ENCODE peak calls at places on chromosome 11, in seven cellular contexts. H, V, M, K, Z, A and N are unnamed samples. For H3K4me1, the result is how much of the 10 kb centered on the place peaks cover.

GRCh38 chr11:64437426-64437825 is 78.5 kb downstream of the RPS6KA4 start:
- DNase-seq in H (no peak), V (no peak), M (no peak), K (no peak), Z (no peak), A (no peak), N (no peak)

GRCh38 chr11:27963370-27963769 is 144.6 kb downstream of the KIF18A start:
- DNase-seq in H (no peak), V (no peak), M (no peak), K (no peak), Z (no peak), A (no peak), N (no peak)

GRCh38 chr11:75576445-75577049 is 14.5 kb downstream of the SERPINH1 start:
- DNase-seq in H (no peak), V (peak), M (no peak), K (no peak), Z (no peak), A (no peak), N (peak)

GRCh38 chr11:69487391-69487790 is 5.9 kb downstream of the LINC01488 start:
- DNase-seq in H (no peak), V (no peak), M (peak), K (no peak), Z (no peak), A (no peak), N (no peak)

GRCh38 chr11:132402056-132402684 is 1031.8 kb downstream of the NTM start:
- DNase-seq in H (no peak), V (peak), M (no peak), K (no peak), Z (peak), A (peak), N (no peak)

GRCh38 chr11:45106006-45106405 is 40.4 kb upstream of the PRDM11 start:
- DNase-seq in H (no peak), V (no peak), M (no peak), K (no peak), Z (no peak), A (no peak), N (no peak)

GRCh38 chr11:72411623-72412532 is 22.5 kb downstream of the CLPB start:
- DNase-seq in H (no peak), V (no peak), M (no peak), K (no peak), Z (no peak), A (no peak), N (no peak)

GRCh38 chr11:57375490-57375889 is 5.5 kb downstream of the PRG3 start:
- DNase-seq in H (no peak), V (no peak), M (no peak), K (no peak), Z (no peak), A (no peak), N (no peak)

GRCh38 chr11:27329867-27330632 is 33.0 kb downstream of the CCDC34 start:
- DNase-seq in H (no peak), V (no peak), M (no peak), K (no peak), Z (no peak), A (no peak), N (no peak)

GRCh38 chr11:79007811-79008294 is 433.0 kb downstream of the TENM4 start:
- DNase-seq in H (no peak), V (no peak), M (no peak), K (no peak), Z (no peak), A (no peak), N (no peak)

GRCh38 chr11:70778828-70779365 is 380.6 kb downstream of the CTTN start:
- DNase-seq in H (no peak), V (no peak), M (no peak), K (no peak), Z (no peak), A (no peak), N (no peak)

GRCh38 chr11:126181939-126182730 is 29.3 kb downstream of the RPUSD4 start:
- DNase-seq in H (no peak), V (no peak), M (no peak), K (no peak), Z (no peak), A (no peak), N (no peak)

GRCh38 chr11:76266269-76266668 is 60.0 kb upstream of the WNT11 start:
- DNase-seq in H (no peak), V (peak), M (no peak), K (peak), Z (no peak), A (no peak), N (no peak)

GRCh38 chr11:100910808-100911207 is 218.8 kb downstream of the PGR start:
- DNase-seq in H (no peak), V (no peak), M (no peak), K (no peak), Z (no peak), A (no peak), N (no peak)

GRCh38 chr11:3359092-3359824 is 19.7 kb downstream of the ZNF195 start:
- DNase-seq in H (no peak), V (no peak), M (no peak), K (no peak), Z (no peak), A (no peak), N (no peak)

GRCh38 chr11:3736816-3737215 is 60.5 kb downstream of the NUP98 start:
- DNase-seq in H (no peak), V (no peak), M (no peak), K (no peak), Z (no peak), A (no peak), N (no peak)

GRCh38 chr11:120235024-120235628 is 4.8 kb upstream of the POU2F3 start:
- DNase-seq in H (no peak), V (peak), M (no peak), K (peak), Z (peak), A (peak), N (no peak)

GRCh38 chr11:106495046-106495445 is 417.6 kb downstream of the AASDHPPT start:
- DNase-seq in H (no peak), V (peak), M (no peak), K (no peak), Z (no peak), A (no peak), N (no peak)

GRCh38 chr11:44607324-44607962 is 42.0 kb downstream of the CD82 start:
- DNase-seq in H (no peak), V (peak), M (no peak), K (no peak), Z (no peak), A (no peak), N (no peak)

GRCh38 chr11:62508336-62509058 is 38.1 kb downstream of the AHNAK start:
- DNase-seq in H (no peak), V (peak), M (peak), K (peak), Z (peak), A (peak), N (peak)
- H3K4me3 ChIP-seq in H (peak), V (no peak), M (peak), K (peak), Z (no peak), A (no peak), N (no peak)

GRCh38 chr11:113251281-113251680 is 63.1 kb upstream of the TTC12 start:
- DNase-seq in H (no peak), V (no peak), M (no peak), K (no peak), Z (no peak), A (no peak), N (no peak)
- H3K4me1 ChIP-seq in H (under half), V (under half), M (under half), K (under half), Z (under half), A (under half), N (under half)

DNA sequence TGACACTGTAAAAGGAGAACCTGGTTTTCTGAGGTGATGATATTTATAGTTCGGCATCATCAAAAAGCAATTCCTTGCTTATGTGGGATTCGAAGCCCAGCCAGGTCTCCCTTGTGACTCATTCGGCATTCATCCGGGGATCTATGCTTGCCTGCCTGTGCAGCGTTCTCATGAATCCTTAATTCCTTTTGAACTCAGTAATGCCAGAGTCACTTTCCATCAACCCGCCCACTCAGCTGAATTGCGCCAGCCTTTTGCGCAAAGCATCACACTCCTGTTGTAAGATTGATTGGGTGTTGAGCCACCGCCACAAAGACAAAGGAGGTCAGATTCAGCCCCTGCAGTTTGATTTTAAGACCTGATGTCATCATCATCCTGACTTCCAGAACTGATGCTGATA is 128.6 kb downstream of the SLC17A6 start:
- DNase-seq in H (no peak), V (peak), M (peak), K (no peak), Z (no peak), A (no peak), N (no peak)
- H3K4me3 ChIP-seq in H (no peak), V (no peak), M (no peak), K (no peak), Z (no peak), A (no peak), N (no peak)

DNA sequence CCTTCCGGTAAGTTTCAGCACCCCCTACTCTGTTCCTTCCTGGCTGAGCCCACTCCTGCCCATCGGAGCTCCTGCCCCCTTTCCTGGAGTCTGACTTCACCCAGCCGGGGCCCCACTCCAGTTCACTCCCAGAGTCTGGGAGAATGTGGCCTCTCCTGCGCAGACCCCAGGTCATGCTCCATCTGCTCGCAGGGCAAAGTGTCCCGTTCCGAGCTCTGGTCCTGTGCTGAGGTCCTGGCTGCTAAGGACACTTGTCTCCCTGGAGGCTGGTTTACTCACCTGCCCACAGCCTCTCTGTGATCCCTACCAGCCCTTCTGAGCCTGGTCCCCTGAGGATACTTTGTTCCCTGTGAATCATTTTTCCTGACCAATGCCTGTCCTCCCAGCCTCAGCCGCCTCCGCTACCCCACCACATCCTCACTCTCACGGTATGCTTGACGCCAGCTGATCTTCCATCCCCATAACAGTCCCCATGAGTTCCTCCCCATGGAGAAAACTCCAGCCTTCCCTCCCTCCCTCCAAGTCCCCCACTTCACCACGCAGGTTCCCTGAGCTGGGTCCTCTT is 526 bp downstream of the IFITM10 start:
- DNase-seq in H (no peak), V (peak), M (no peak), K (peak), Z (no peak), A (no peak), N (peak)
- H3K4me1 ChIP-seq in H (half or more), V (under half), M (half or more), K (under half), Z (under half), A (under half), N (under half)

GRCh38 chr11:108160970-108161566 is 39.7 kb downstream of the ACAT1 start:
- DNase-seq in H (no peak), V (no peak), M (no peak), K (no peak), Z (no peak), A (no peak), N (no peak)
- H3K4me3 ChIP-seq in H (no peak), V (no peak), M (no peak), K (no peak), Z (no peak), A (no peak), N (no peak)

GRCh38 chr11:117604349-117604995 is 192.5 kb downstream of the DSCAML1 start:
- DNase-seq in H (no peak), V (peak), M (no peak), K (no peak), Z (no peak), A (no peak), N (peak)
- H3K4me1 ChIP-seq in H (under half), V (under half), M (under half), K (under half), Z (under half), A (under half), N (under half)

DNA sequence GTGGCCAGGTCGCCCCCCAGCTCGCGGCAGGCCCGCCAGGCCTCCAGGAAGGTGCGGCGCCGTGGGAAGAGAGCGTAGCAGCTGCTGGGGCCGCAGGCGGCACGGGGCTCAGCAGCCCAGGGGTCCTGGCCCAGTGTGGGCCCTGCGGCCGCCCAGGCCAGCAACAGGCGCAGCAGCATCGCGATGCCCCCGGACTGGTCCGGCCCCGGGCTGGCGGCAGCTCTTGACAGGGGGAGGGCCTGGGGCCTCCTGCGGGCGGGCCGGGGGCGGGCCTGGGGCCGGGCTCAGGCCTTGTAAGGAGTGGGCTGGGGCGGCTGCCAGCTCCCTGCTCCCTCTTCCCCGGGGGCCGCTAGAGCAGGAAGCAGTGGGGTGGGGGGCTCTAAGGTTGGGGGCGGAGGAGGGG is at the start of gene CD248:
- DNase-seq in H (no peak), V (peak), M (peak), K (no peak), Z (no peak), A (peak), N (peak)
- H3K4me3 ChIP-seq in H (peak), V (peak), M (peak), K (no peak), Z (no peak), A (no peak), N (peak)

GRCh38 chr11:46351148-46351547 is 3.9 kb downstream of the DGKZ start:
- DNase-seq in H (no peak), V (no peak), M (no peak), K (no peak), Z (no peak), A (no peak), N (no peak)
- H3K4me1 ChIP-seq in H (half or more), V (under half), M (under half), K (under half), Z (under half), A (under half), N (under half)

GRCh38 chr11:18106688-18107087 is 806 bp upstream of the SAAL1 start:
- DNase-seq in H (no peak), V (peak), M (no peak), K (no peak), Z (no peak), A (no peak), N (peak)
- H3K4me3 ChIP-seq in H (no peak), V (no peak), M (peak), K (no peak), Z (no peak), A (no peak), N (no peak)